ENCODE peak calls at places on chromosomes 4 and X, in eight cellular contexts. T, A, U, F, X, M, G and S are unnamed samples.

GRCh38 chr4:10054571-10055041 is 33.3 kb upstream of the SLC2A9 start:
- DNase-seq in X (peak), G (no peak), U (no peak), F (no peak), T (no peak), M (no peak), A (no peak), S (peak)

GRCh38 chrX:111492085-111492484 is 19.4 kb upstream of the SERTM2 start:
- DNase-seq in M (no peak), A (no peak), F (no peak), G (no peak), T (no peak), X (no peak), U (no peak), S (no peak)

GRCh38 chr4:602559-602942 is 22.8 kb upstream of the PDE6B start:
- DNase-seq in U (no peak), T (no peak), M (peak), G (peak), A (peak), X (peak), F (no peak), S (peak)

GRCh38 chrX:14491689-14492088 is 37.6 kb upstream of the GLRA2 start:
- DNase-seq in G (no peak), X (peak), A (no peak), F (no peak), M (no peak), T (no peak), U (no peak), S (no peak)

GRCh38 chrX:42748067-42748850 is 29.7 kb downstream of the PPP1R2C start:
- DNase-seq in U (no peak), A (no peak), T (no peak), F (no peak), X (peak), G (no peak), M (peak), S (no peak)

GRCh38 chrX:47807548-47807947 is 29.2 kb upstream of the ZNF81 start:
- DNase-seq in G (no peak), F (no peak), X (no peak), A (no peak), M (peak), T (no peak), U (peak), S (no peak)

GRCh38 chr4:14824189-14824588 is 178.1 kb upstream of the CPEB2 start:
- DNase-seq in A (no peak), U (no peak), F (no peak), X (no peak), M (no peak), T (no peak), G (no peak), S (no peak)

GRCh38 chr4:48049483-48049882 is 32.9 kb downstream of the NIPAL1 start:
- DNase-seq in T (no peak), A (no peak), F (no peak), X (no peak), M (no peak), U (no peak), G (no peak), S (no peak)

GRCh38 chr4:188550296-188550695 is 411.1 kb downstream of the TRIML1 start:
- DNase-seq in G (no peak), U (no peak), X (peak), T (no peak), F (no peak), A (no peak), M (no peak), S (peak)

GRCh38 chr4:81684357-81684756 is 212.7 kb upstream of the RASGEF1B start:
- DNase-seq in M (no peak), U (no peak), G (no peak), A (no peak), X (no peak), F (peak), T (no peak), S (no peak)

GRCh38 chrX:54786972-54787371 is 11.1 kb downstream of the ITIH6 start:
- DNase-seq in G (peak), X (peak), U (no peak), M (peak), F (peak), A (no peak), T (no peak), S (no peak)

GRCh38 chrX:15721911-15722310 is 16.2 kb upstream of the CA5B start:
- DNase-seq in X (no peak), G (no peak), A (no peak), F (no peak), M (no peak), U (no peak), T (no peak), S (no peak)

GRCh38 chr4:88803600-88804096 is 106.0 kb upstream of the NAP1L5 start:
- DNase-seq in A (peak), M (no peak), F (no peak), G (no peak), T (no peak), U (no peak), X (peak), S (peak)

GRCh38 chr4:158799013-158799770 is 30.4 kb downstream of the FNIP2 start:
- DNase-seq in A (no peak), M (no peak), X (peak), T (no peak), F (no peak), G (no peak), U (no peak), S (no peak)

GRCh38 chrX:106894392-106894909 is 8.7 kb downstream of the RIPPLY1 start:
- DNase-seq in X (peak), G (peak), F (peak), M (peak), U (peak), T (no peak), A (peak), S (peak)

GRCh38 chrX:68989865-68990606 is 161.2 kb downstream of the EFNB1 start:
- DNase-seq in U (no peak), T (peak), G (no peak), X (peak), A (no peak), M (peak), F (no peak), S (no peak)

GRCh38 chrX:11470231-11470630 is 177.0 kb downstream of the AMELX start:
- DNase-seq in F (no peak), X (peak), T (no peak), G (no peak), M (no peak), A (no peak), U (no peak), S (no peak)

GRCh38 chr4:119139316-119139715 is 3.7 kb downstream of the MYOZ2 start:
- DNase-seq in M (no peak), G (no peak), X (no peak), A (no peak), U (no peak), F (no peak), T (no peak), S (no peak)

GRCh38 chr4:147769386-147769785 is 37.5 kb downstream of the ARHGAP10 start:
- DNase-seq in F (no peak), U (no peak), G (no peak), M (no peak), A (no peak), X (peak), T (no peak), S (peak)

GRCh38 chr4:151304755-151305154 is 20.6 kb downstream of the SH3D19 start:
- DNase-seq in U (no peak), M (peak), A (no peak), F (no peak), X (no peak), T (no peak), G (no peak), S (no peak)